ENCODE peak calls at places on chromosomes 4 and X, in eight cellular contexts. H is upper lobe of right lung, N is IMR-90, X is mammary epithelial cell, Y is GM23338, E is substantia nigra, W is right atrium auricular region, V is neuronal stem cell. P is an unnamed sample.

GRCh38 chr4:24915121-24915922 is 2.5 kb upstream of the CCDC149 start:
- DNase-seq in H (no peak), N (no peak), X (no peak), Y (peak), E (no peak), W (no peak), V (no peak), P (no peak)

GRCh38 chrX:42021058-42021457 is 97.7 kb upstream of the CASK start:
- DNase-seq in H (no peak), N (no peak), X (no peak), Y (no peak), E (no peak), W (no peak), V (no peak), P (no peak)

GRCh38 chr4:138290803-138291202 is 48.7 kb upstream of the SLC7A11 start:
- DNase-seq in H (no peak), N (no peak), X (no peak), Y (no peak), E (no peak), W (no peak), V (no peak), P (no peak)

GRCh38 chrX:10611441-10612090 is 8.8 kb downstream of the MID1 start:
- DNase-seq in H (no peak), N (peak), X (no peak), Y (peak), E (no peak), W (no peak), V (no peak), P (no peak)

GRCh38 chrX:54182194-54182863 is 725 bp downstream of the FAM120C start:
- DNase-seq in H (peak), N (no peak), X (no peak), Y (peak), E (peak), W (peak), V (peak), P (no peak)

GRCh38 chrX:100512471-100512870 is 72.3 kb upstream of the TNMD start:
- DNase-seq in H (no peak), N (peak), X (peak), Y (peak), E (no peak), W (no peak), V (no peak), P (no peak)

GRCh38 chrX:150160656-150161055 is 202.5 kb upstream of the MAMLD1 start:
- DNase-seq in H (no peak), N (no peak), X (no peak), Y (no peak), E (no peak), W (no peak), V (no peak), P (no peak)

GRCh38 chrX:154541896-154542722 is 4.5 kb downstream of the G6PD start:
- DNase-seq in H (peak), N (peak), X (peak), Y (no peak), E (no peak), W (peak), V (no peak), P (no peak)

GRCh38 chr4:107712236-107712635 is 7.8 kb downstream of the PAPSS1 start:
- DNase-seq in H (no peak), N (no peak), X (no peak), Y (no peak), E (no peak), W (no peak), V (no peak), P (no peak)

GRCh38 chr4:150569384-150569987 is 12.5 kb upstream of the MAB21L2 start:
- DNase-seq in H (no peak), N (peak), X (peak), Y (no peak), E (no peak), W (no peak), V (no peak), P (no peak)

GRCh38 chr4:140448830-140449229 is 21.4 kb upstream of the CLGN start:
- DNase-seq in H (no peak), N (no peak), X (no peak), Y (no peak), E (no peak), W (no peak), V (no peak), P (no peak)

GRCh38 chrX:111353810-111354209 is 58.2 kb downstream of the DCX start:
- DNase-seq in H (no peak), N (no peak), X (peak), Y (no peak), E (no peak), W (no peak), V (no peak), P (no peak)

GRCh38 chr4:14289708-14290107 is 662.2 kb upstream of the BOD1L1 start:
- DNase-seq in H (no peak), N (no peak), X (peak), Y (no peak), E (no peak), W (no peak), V (no peak), P (peak)

GRCh38 chrX:20680998-20681397 is 414.3 kb upstream of the RPS6KA3 start:
- DNase-seq in H (no peak), N (no peak), X (no peak), Y (no peak), E (no peak), W (no peak), V (no peak), P (no peak)

GRCh38 chr4:85744950-85745349 is 270.0 kb downstream of the ARHGAP24 start:
- DNase-seq in H (no peak), N (no peak), X (peak), Y (no peak), E (no peak), W (no peak), V (no peak), P (no peak)
- H3K27ac ChIP-seq in H (no peak), N (no peak), X (no peak), Y (no peak), E (no peak), W (peak), V (no peak), P (peak)

DNA sequence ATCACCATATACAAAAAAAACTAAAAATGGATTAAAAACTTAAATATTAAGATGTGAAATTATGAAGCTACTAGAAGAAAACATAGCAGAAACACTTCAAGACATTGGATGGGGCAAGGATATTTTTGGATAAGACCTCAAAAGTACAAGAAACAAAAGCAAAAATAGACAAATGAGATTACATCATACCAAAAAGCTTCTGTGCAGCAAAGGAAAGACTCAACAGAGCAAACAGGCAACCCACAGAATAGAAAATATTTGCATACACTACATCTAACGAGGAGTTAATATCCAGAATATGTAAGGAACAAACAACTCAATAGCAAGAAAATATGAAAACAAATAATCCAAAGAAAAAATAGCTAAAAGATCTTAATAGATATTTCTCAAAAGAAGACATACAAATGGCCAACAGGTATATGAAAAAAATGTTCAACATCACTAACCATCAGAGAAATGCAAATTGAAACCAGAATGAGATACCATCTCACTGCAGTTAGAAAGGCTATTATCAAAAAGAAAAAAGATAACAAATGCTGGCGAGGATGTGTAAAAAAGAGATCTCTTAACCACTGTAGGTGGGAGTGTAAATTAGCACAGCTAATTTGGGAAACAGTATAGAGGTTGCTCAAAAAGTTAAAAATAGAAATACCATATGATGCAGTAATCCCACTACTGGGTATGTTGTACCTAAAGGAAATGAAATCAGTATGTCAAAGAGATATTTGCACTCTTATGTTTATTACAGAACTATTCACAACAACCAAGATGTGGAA is 17.8 kb upstream of the LRCH2 start:
- DNase-seq in H (no peak), N (no peak), X (no peak), Y (no peak), E (no peak), W (no peak), V (no peak), P (no peak)
- H3K27ac ChIP-seq in H (no peak), N (no peak), X (no peak), Y (no peak), E (no peak), W (no peak), V (no peak), P (no peak)

GRCh38 chr4:169226565-169226964 is 44.2 kb downstream of the SH3RF1 start:
- DNase-seq in H (no peak), N (no peak), X (no peak), Y (no peak), E (no peak), W (no peak), V (no peak), P (no peak)

GRCh38 chr4:169229571-169230028 is 41.2 kb downstream of the SH3RF1 start:
- DNase-seq in H (no peak), N (peak), X (peak), Y (no peak), E (no peak), W (no peak), V (no peak), P (peak)

GRCh38 chr4:169234137-169234855 is 36.5 kb downstream of the SH3RF1 start:
- DNase-seq in H (no peak), N (no peak), X (peak), Y (no peak), E (no peak), W (no peak), V (no peak), P (no peak)

GRCh38 chr4:169228076-169228475 is 42.7 kb downstream of the SH3RF1 start:
- DNase-seq in H (no peak), N (no peak), X (no peak), Y (no peak), E (no peak), W (no peak), V (no peak), P (no peak)

DNA sequence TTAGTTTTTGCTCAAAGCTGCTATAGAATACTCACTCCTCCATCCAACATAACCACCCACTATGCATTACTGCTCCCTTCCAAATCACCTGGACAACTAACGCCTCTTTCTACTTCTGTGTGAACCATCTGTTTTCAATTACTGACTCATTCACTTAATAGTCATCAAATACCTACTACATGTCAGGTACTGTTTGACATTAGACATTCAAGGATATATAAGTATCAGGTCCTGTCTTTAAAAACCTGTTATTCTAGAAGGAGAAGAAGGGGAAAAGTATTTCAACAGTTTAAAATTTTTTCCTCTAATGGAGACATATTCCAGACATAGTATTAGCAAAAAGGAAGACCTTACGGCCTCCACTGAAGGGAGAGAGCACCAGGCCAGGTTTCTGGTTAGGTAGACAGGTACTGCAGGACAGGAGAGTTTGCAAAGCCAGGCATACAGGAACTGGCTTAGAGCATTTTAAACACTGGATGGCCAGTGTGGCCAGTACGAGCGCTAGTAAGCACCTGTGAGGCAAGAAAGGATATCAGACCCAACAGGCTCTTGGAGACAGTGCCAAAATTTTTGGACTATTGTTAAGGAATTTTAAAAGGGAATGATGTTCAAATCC is 39.0 kb downstream of the SH3RF1 start:
- DNase-seq in H (no peak), N (no peak), X (peak), Y (no peak), E (no peak), W (no peak), V (no peak), P (peak)
- H3K27ac ChIP-seq in H (no peak), N (no peak), X (peak), Y (no peak), E (no peak), W (no peak), V (no peak), P (peak)

DNA sequence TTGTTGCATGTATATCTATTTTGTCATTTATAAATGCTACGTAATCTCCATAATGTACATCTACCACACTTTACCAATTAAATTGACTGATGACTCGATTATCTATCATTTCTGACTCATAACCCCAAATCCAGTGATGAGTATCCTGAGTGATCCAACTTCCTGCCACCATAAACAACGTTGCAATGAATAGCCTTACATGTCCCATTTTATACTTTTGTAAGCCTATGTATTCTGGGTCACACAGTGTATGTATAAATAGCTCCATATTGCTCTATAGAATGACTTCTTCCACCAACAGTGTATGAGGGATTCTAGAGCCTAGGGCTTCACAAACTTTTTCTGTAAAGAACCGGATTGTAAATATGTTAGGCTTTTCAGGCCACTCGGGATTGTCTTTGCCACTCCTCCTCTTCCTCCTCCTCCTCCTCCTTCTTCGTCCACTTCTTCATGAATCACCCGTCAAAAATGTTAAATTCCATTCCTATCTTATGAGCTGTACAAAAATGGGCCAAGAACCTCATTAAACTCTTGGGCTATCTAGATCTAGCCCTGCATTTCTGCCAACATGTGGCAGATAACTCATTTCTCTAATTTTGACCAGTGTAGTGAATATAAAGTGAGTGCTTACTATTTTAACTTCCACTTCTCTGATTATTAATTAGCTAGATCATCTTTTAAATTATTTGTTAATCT is 672.2 kb upstream of the AMOT start:
- DNase-seq in H (no peak), N (peak), X (peak), Y (no peak), E (no peak), W (no peak), V (no peak), P (no peak)
- H3K27ac ChIP-seq in H (no peak), N (no peak), X (peak), Y (no peak), E (no peak), W (no peak), V (no peak), P (peak)

GRCh38 chr4:11472535-11472934 is 43.8 kb upstream of the HS3ST1 start:
- DNase-seq in H (no peak), N (no peak), X (no peak), Y (no peak), E (no peak), W (no peak), V (no peak), P (no peak)
- H3K27ac ChIP-seq in H (no peak), N (no peak), X (no peak), Y (no peak), E (no peak), W (no peak), V (no peak), P (no peak)

GRCh38 chr4:32025840-32026459 is 1305.8 kb downstream of the PCDH7 start:
- DNase-seq in H (no peak), N (no peak), X (peak), Y (peak), E (no peak), W (no peak), V (no peak), P (peak)
- H3K27ac ChIP-seq in H (no peak), N (no peak), X (no peak), Y (no peak), E (no peak), W (no peak), V (no peak), P (peak)

GRCh38 chr4:158999166-158999682 is 103.7 kb upstream of the RAPGEF2 start:
- DNase-seq in H (no peak), N (no peak), X (no peak), Y (no peak), E (no peak), W (no peak), V (no peak), P (no peak)
- H3K27ac ChIP-seq in H (no peak), N (no peak), X (no peak), Y (no peak), E (no peak), W (no peak), V (no peak), P (peak)

GRCh38 chrX:56764153-56764974 is 35.3 kb downstream of the NBDY start:
- DNase-seq in H (no peak), N (peak), X (peak), Y (peak), E (no peak), W (peak), V (peak), P (no peak)

GRCh38 chrX:56763556-56764152 is 34.6 kb downstream of the NBDY start:
- DNase-seq in H (no peak), N (peak), X (peak), Y (peak), E (no peak), W (peak), V (no peak), P (no peak)

GRCh38 chrX:56766554-56767412 is 37.7 kb downstream of the NBDY start:
- DNase-seq in H (peak), N (peak), X (no peak), Y (no peak), E (no peak), W (peak), V (no peak), P (no peak)

GRCh38 chrX:56765816-56766553 is 36.9 kb downstream of the NBDY start:
- DNase-seq in H (peak), N (no peak), X (no peak), Y (no peak), E (no peak), W (peak), V (no peak), P (no peak)

GRCh38 chrX:56764975-56765791 is 36.1 kb downstream of the NBDY start:
- DNase-seq in H (peak), N (no peak), X (no peak), Y (no peak), E (no peak), W (peak), V (no peak), P (no peak)
- H3K27ac ChIP-seq in H (no peak), N (no peak), X (no peak), Y (no peak), E (peak), W (peak), V (no peak), P (no peak)

P was measured in epithelial cell of prostate.